ENCODE peak calls at places on chromosomes 4 and X, in nine cellular contexts. Y is GM23248, D is neural progenitor cell, I is OCI-LY7, Q is HCT116, X is SK-N-SH, T is hepatocyte, P is PC-3, A is MM.1S. M is an unnamed sample.

GRCh38 chr4:185838514-185839203 is 26.7 kb upstream of the SORBS2 start:
- DNase-seq in I (no peak), Y (peak; percentile 31), A (no peak), D (no peak), T (no peak), Q (no peak), X (no peak), P (no peak), M (no peak)

GRCh38 chr4:142528433-142528832 is 317.7 kb downstream of the INPP4B start:
- DNase-seq in P (no peak), D (no peak), X (no peak), Q (no peak), I (no peak), A (no peak), Y (peak; percentile 20), T (no peak), M (no peak)

GRCh38 chr4:68817386-68817785 is 1.6 kb downstream of the UGT2B10 start:
- DNase-seq in P (no peak), X (no peak), D (no peak), I (no peak), Q (no peak), A (no peak), Y (no peak), T (no peak), M (no peak)

GRCh38 chr4:150354214-150354796 is 227.6 kb upstream of the MAB21L2 start:
- DNase-seq in A (no peak), X (no peak), D (peak; percentile 22), T (no peak), Y (no peak), Q (no peak), P (no peak), I (no peak), M (peak; percentile 12)

GRCh38 chr4:98110214-98110613 is 33.1 kb downstream of the STPG2 start:
- DNase-seq in T (no peak), X (no peak), A (no peak), P (no peak), Y (no peak), Q (no peak), I (no peak), D (no peak), M (no peak)

GRCh38 chrX:140709421-140709846 is at the start of gene LINC00632:
- DNase-seq in P (no peak), Y (no peak), T (no peak), I (no peak), A (no peak), D (peak; percentile 51), Q (no peak), X (peak; percentile 13), M (peak; percentile 53)

GRCh38 chr4:54277691-54278090 is 48.6 kb downstream of the PDGFRA start:
- DNase-seq in D (no peak), P (peak; percentile 75), T (peak; percentile 38), Y (peak; percentile 82), I (no peak), X (no peak), A (no peak), Q (no peak), M (no peak)

GRCh38 chr4:168488800-168489404 is 8.0 kb upstream of the PALLD start:
- DNase-seq in Q (no peak), X (no peak), D (no peak), P (no peak), T (no peak), A (no peak), Y (no peak), I (no peak), M (no peak)

GRCh38 chr4:148072789-148073188 is 340.9 kb downstream of the ARHGAP10 start:
- DNase-seq in X (no peak), A (no peak), T (no peak), P (no peak), Q (no peak), I (no peak), D (no peak), Y (no peak), M (no peak)

GRCh38 chrX:118520206-118520857 is 24.7 kb downstream of the DOCK11 start:
- DNase-seq in X (no peak), I (no peak), P (peak; percentile 5), T (no peak), Q (no peak), Y (peak; percentile 76), A (no peak), D (no peak), M (no peak)

GRCh38 chrX:122850326-122850725 is 333.8 kb upstream of the GRIA3 start:
- DNase-seq in D (no peak), Q (no peak), T (no peak), A (no peak), I (no peak), Y (peak; percentile 13), X (no peak), P (no peak), M (no peak)

GRCh38 chr4:10186228-10187214 is 69.9 kb upstream of the WDR1 start:
- DNase-seq in P (no peak), A (no peak), I (no peak), Q (no peak), D (no peak), T (no peak), X (no peak), Y (peak; percentile 73), M (peak; percentile 21)

GRCh38 chr4:95165926-95166524 is 382.7 kb downstream of the UNC5C start:
- DNase-seq in T (peak; percentile 87), X (peak; percentile 59), Y (peak; percentile 81), Q (peak; percentile 57), I (peak; percentile 83), A (peak; percentile 50), D (peak; percentile 85), P (peak; percentile 72), M (peak; percentile 89)

GRCh38 chr4:188869581-188869980 is 730.3 kb downstream of the TRIML1 start:
- DNase-seq in Q (no peak), X (no peak), P (no peak), Y (no peak), D (no peak), A (no peak), T (no peak), I (no peak), M (no peak)

GRCh38 chrX:107629533-107629909 is 1.2 kb downstream of the PRPS1 start:
- DNase-seq in Y (peak; percentile 63), Q (no peak), A (peak; percentile 11), T (peak; percentile 52), I (peak; percentile 48), P (peak; percentile 31), X (peak; percentile 25), D (peak; percentile 56), M (peak; percentile 13)

GRCh38 chrX:38940547-38940946 is 139.3 kb downstream of the MID1IP1 start:
- DNase-seq in X (no peak), A (no peak), Y (peak; percentile 23), P (no peak), D (no peak), Q (no peak), T (no peak), I (no peak), M (no peak)

GRCh38 chr4:5019274-5019673 is at the start of gene CYTL1:
- DNase-seq in P (no peak), A (no peak), I (no peak), D (peak; percentile 37), Q (no peak), T (no peak), X (peak; percentile 83), Y (no peak), M (peak; percentile 59)

GRCh38 chr4:119735136-119735770 is 106.6 kb upstream of the PDE5A start:
- DNase-seq in P (peak; percentile 89), T (peak; percentile 16), D (no peak), Y (peak; percentile 86), A (peak; percentile 41), I (no peak), X (no peak), Q (no peak), M (no peak)

GRCh38 chr4:13522282-13523104 is 21.8 kb downstream of the NKX3-2 start:
- DNase-seq in Y (no peak), Q (no peak), D (no peak), X (peak; percentile 39), I (no peak), T (no peak), A (no peak), P (no peak), M (peak; percentile 81)

GRCh38 chr4:59238212-59238611 is 1961.9 kb upstream of the ADGRL3 start:
- DNase-seq in P (no peak), Q (no peak), D (no peak), A (no peak), Y (no peak), X (no peak), T (no peak), I (no peak), M (no peak)

GRCh38 chr4:3638080-3638715 is 106.0 kb upstream of the LRPAP1 start:
- DNase-seq in D (no peak), Y (no peak), Q (no peak), T (no peak), I (no peak), A (no peak), X (no peak), P (no peak), M (no peak)
- H3K4me2 ChIP-seq in D (no peak overlapping the region), Y (no peak overlapping the region), Q (no peak overlapping the region), T (no peak overlapping the region), I (no peak overlapping the region), A (no peak overlapping the region), X (no peak overlapping the region), P (no peak overlapping the region), M (no peak overlapping the region)

GRCh38 chr4:8592366-8593267 is at the start of gene CPZ:
- DNase-seq in Q (no peak), T (peak; percentile 74), Y (peak; percentile 82), X (no peak), I (no peak), P (peak; percentile 51), D (peak; percentile 88), A (no peak), M (peak; percentile 88)
- TF ChIP-seq EZH2phosphoT487 in Q (no peak), T (no peak), Y (no peak), X (no peak), I (no peak), P (no peak), D (no peak), A (no peak), M (no peak)

DNA sequence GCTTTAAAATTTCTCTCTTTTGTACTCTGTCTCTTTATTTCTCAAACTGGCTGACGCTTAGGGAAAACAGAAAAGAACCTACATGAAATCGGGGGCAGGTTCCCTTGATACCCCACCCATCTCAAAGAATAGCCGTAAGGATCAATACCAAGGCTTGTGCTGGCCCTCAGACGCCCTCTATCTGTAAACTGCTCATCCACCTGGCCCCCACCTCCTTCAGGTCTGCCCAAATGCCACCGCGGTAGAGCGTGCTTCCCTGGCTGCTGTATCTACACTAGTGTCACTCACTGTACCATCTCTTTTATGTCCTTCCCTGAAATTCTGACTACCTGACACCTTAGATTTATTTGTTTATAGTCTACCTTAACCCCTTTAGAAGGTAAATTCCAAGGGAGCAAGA is 62.8 kb downstream of the SMIM20 start:
- DNase-seq in X (no peak), D (no peak), P (no peak), Q (no peak), Y (no peak), A (no peak), T (no peak), I (no peak), M (peak; percentile 42)
- H3K4me2 ChIP-seq in X (no peak overlapping the region), D (no peak overlapping the region), P (no peak overlapping the region), Q (no peak overlapping the region), Y (no peak overlapping the region), A (no peak overlapping the region), T (no peak overlapping the region), I (no peak overlapping the region), M (no peak overlapping the region)

DNA sequence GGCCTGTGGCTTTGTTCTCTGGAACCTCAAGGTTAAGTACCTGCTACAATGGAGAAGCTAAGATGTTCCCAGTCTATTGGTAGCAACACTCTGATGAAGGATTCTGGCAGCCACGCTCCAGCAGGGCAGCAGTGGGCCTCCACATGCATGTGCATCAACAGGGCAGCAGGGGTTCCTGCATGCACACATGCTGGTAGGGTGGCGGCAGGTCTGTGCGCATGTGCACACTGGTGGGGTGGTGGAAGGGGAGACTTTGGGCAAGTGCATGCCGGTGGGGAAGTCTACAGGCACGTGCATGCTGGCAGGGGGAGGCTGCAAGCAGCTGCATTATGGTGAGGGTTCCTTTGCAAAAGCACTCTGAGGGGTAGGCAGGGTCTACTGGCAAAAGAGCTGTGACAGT is 160.7 kb downstream of the NKX6-1 start:
- DNase-seq in Q (no peak), X (no peak), A (no peak), T (no peak), I (no peak), P (no peak), D (no peak), Y (no peak), M (no peak)
- TF ChIP-seq EZH2phosphoT487 in Q (no peak), X (no peak), A (no peak), T (no peak), I (no peak), P (no peak), D (no peak), Y (no peak), M (no peak)